ENCODE peak calls at places on chromosomes 7 and 10, in six cellular contexts. X is right cardiac atrium, B is mucosa of descending colon, J is GM23248, Q is OCI-LY7, C is body of pancreas. V is an unnamed sample.

GRCh38 chr7:105680505-105681187 is 99.4 kb upstream of the EFCAB10 start:
- DNase-seq in J (no peak), B (no peak), X (peak; percentile 70), C (no peak), Q (no peak), V (no peak)

GRCh38 chr7:99837649-99838361 is 10.0 kb downstream of the CYP3A43 start:
- DNase-seq in B (no peak), Q (peak; percentile 13), X (no peak), C (no peak), J (peak; percentile 23), V (no peak)

GRCh38 chr10:132107211-132107946 is 41.6 kb downstream of the JAKMIP3 start:
- DNase-seq in J (no peak), C (no peak), B (no peak), X (no peak), Q (no peak), V (peak; percentile 15)

GRCh38 chr10:99983280-99983988 is 26.3 kb downstream of the DNMBP start:
- DNase-seq in Q (peak; percentile 27), J (peak; percentile 89), C (no peak), X (peak; percentile 52), B (peak; percentile 35), V (no peak)

GRCh38 chr10:49072166-49072885 is 43.0 kb downstream of the VSTM4 start:
- DNase-seq in X (no peak), Q (no peak), J (no peak), C (no peak), B (no peak), V (no peak)

GRCh38 chr7:92714767-92715166 is 121.6 kb downstream of the CDK6 start:
- DNase-seq in J (no peak), Q (no peak), X (no peak), C (no peak), B (no peak), V (no peak)

GRCh38 chr10:24884316-24884715 is 68.1 kb downstream of the PRTFDC1 start:
- DNase-seq in C (no peak), Q (no peak), J (peak; percentile 36), B (no peak), X (no peak), V (no peak)

GRCh38 chr7:77982926-77983550 is 184.5 kb downstream of the PHTF2 start:
- DNase-seq in C (no peak), X (no peak), Q (no peak), B (no peak), J (peak; percentile 45), V (no peak)

GRCh38 chr10:93198401-93199175 is 124.9 kb downstream of the CYP26A1 start:
- DNase-seq in Q (no peak), X (no peak), J (peak; percentile 70), B (no peak), C (no peak), V (no peak)

GRCh38 chr7:118753464-118753863 is 529.0 kb downstream of the ANKRD7 start:
- DNase-seq in B (no peak), C (no peak), J (no peak), Q (no peak), X (no peak), V (no peak)

GRCh38 chr10:108690530-108690929 is 1232.8 kb downstream of the XPNPEP1 start:
- DNase-seq in J (no peak), C (no peak), Q (no peak), X (no peak), B (no peak), V (no peak)

GRCh38 chr10:17006631-17007161 is 122.9 kb downstream of the CUBN start:
- DNase-seq in C (no peak), Q (no peak), B (no peak), J (peak; percentile 36), X (peak; percentile 61), V (no peak)

GRCh38 chr10:80204801-80205477 is 398 bp downstream of the ANXA11 start:
- DNase-seq in Q (peak; percentile 53), X (peak; percentile 52), B (no peak), C (peak; percentile 61), J (peak; percentile 66), V (no peak)

GRCh38 chr7:35004531-35005096 is 32.7 kb downstream of the DPY19L1 start:
- DNase-seq in B (no peak), J (peak; percentile 20), Q (no peak), C (no peak), X (no peak), V (no peak)

GRCh38 chr10:49395741-49396665 is at the start of gene DRGX:
- DNase-seq in X (no peak), Q (no peak), B (no peak), C (no peak), J (peak; percentile 19), V (no peak)

GRCh38 chr7:13737563-13737962 is 251.9 kb downstream of the ETV1 start:
- DNase-seq in C (no peak), Q (no peak), X (no peak), J (no peak), B (no peak), V (no peak)

GRCh38 chr7:141864765-141865447 is 23.6 kb upstream of the PRSS37 start:
- DNase-seq in J (peak; percentile 47), C (no peak), Q (no peak), B (no peak), X (no peak), V (no peak)

GRCh38 chr7:43834463-43835251 is 34.7 kb downstream of the MRPS24 start:
- DNase-seq in C (no peak), Q (peak; percentile 53), B (no peak), J (peak; percentile 25), X (no peak), V (peak; percentile 24)

GRCh38 chr10:31321396-31321941 is 2.5 kb downstream of the ZEB1 start:
- DNase-seq in Q (peak; percentile 14), C (no peak), J (peak; percentile 47), B (no peak), X (no peak), V (peak; percentile 17)

GRCh38 chr7:100215895-100216294 is 3.9 kb upstream of the PVRIG start:
- DNase-seq in C (peak; percentile 36), B (no peak), Q (no peak), J (peak; percentile 47), X (no peak), V (no peak)

GRCh38 chr7:143069912-143070500 is 17.9 kb downstream of the OR6V1 start:
- DNase-seq in J (no peak), C (no peak), B (no peak), X (no peak), Q (no peak), V (no peak)

GRCh38 chr7:35258125-35258890 is 4.4 kb upstream of the TBX20 start:
- DNase-seq in J (no peak), B (no peak), Q (no peak), X (peak; percentile 58), C (no peak), V (no peak)

GRCh38 chr7:129843365-129843898 is 109.3 kb downstream of the UBE2H start:
- DNase-seq in J (no peak), X (no peak), C (no peak), Q (no peak), B (no peak), V (no peak)

GRCh38 chr10:60105195-60105812 is 198.9 kb upstream of the CCDC6 start:
- DNase-seq in B (no peak), C (no peak), X (no peak), J (peak; percentile 6), Q (no peak), V (no peak)

GRCh38 chr10:103954543-103954942 is 12.4 kb upstream of the SLK start:
- DNase-seq in Q (no peak), X (no peak), C (no peak), B (no peak), J (no peak), V (no peak)

GRCh38 chr7:116707289-116707688 is 35.3 kb downstream of the MET start:
- DNase-seq in C (no peak), B (no peak), J (no peak), X (no peak), Q (no peak), V (no peak)
- H3K4me1 ChIP-seq in C (peaks cover 40% of the 10 kb centered on the region), B (peaks cover 3% of the 10 kb centered on the region), J (peaks cover 39% of the 10 kb centered on the region), X (peaks cover 1% of the 10 kb centered on the region), Q (no peaks in the 10 kb centered on the region), V (no peaks in the 10 kb centered on the region)

DNA sequence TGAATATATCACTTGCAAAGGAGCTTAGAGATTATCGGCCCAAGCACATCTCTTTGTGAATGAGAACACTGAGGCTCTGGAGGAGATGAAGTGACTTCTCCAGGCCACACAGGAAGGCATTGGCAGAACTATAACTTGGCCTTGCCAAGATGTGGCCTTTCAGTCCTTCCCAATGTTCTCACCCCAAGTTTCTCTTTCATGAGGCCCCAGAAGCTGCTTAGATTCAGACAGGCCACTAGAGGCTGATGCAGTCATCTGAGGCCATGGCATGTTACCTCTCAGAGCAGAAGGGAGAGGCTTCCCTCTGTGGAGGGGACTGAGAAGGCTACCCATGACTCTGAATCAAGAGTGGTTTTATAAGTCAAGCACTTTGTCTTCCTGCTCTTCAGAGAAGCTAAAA is 1003.7 kb downstream of the LRMDA start:
- DNase-seq in C (no peak), X (no peak), B (no peak), J (peak; percentile 19), Q (no peak), V (no peak)
- H3K9me3 ChIP-seq in C (no peaks in the 10 kb centered on the region), X (no peaks in the 10 kb centered on the region), B (no peaks in the 10 kb centered on the region), J (no peaks in the 10 kb centered on the region), Q (no peaks in the 10 kb centered on the region), V (no peaks in the 10 kb centered on the region)

DNA sequence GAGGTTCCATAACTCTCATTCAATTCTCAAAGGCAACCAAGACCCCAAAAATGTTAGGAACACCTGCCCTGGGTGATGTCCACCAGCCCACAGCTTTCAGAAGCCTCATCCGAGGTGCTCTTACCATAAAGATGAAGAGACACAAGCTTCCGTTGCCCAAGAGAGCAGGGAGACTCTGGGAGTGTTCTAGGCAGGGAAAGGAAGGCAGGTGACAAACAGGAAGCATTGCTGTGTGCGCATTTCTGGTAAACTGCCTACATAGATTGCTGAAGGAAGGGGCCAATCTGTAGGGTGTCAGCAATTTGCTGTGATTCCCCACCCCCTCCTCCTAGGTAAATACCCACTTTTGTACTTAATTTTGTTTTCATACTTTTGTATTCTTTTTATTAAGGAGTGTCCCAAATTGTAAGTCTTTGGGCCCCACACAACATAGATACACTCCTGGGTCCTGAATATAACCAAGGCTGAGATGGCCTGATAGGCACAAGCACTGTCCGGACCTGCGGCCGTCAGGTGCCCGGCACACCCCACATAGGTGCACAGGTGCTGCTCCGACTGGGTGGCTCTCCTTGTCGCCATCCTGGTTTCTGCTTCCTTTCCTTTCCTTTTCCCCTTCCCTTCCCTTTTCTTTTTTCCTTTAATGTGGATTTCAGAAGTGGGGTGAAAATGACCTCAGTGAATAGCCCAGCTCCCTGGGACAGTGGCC is 51.4 kb upstream of the SMNDC1 start:
- DNase-seq in Q (peak; percentile 71), J (no peak), B (no peak), C (no peak), X (no peak), V (peak; percentile 78)
- H3K4me1 ChIP-seq in Q (peaks cover 64% of the 10 kb centered on the region), J (peaks cover 46% of the 10 kb centered on the region), B (no peaks in the 10 kb centered on the region), C (peaks cover 13% of the 10 kb centered on the region), X (peaks cover 4% of the 10 kb centered on the region), V (peaks cover 23% of the 10 kb centered on the region)

GRCh38 chr7:57399972-57400371 is 50.0 kb upstream of the ZNF716 start:
- DNase-seq in C (no peak), B (no peak), J (no peak), Q (no peak), X (no peak), V (no peak)

GRCh38 chr7:57400531-57401155 is 49.3 kb upstream of the ZNF716 start:
- DNase-seq in B (no peak), J (no peak), X (no peak), Q (no peak), C (no peak), V (no peak)

GRCh38 chr7:57403601-57404342 is 46.2 kb upstream of the ZNF716 start:
- DNase-seq in C (peak; percentile 69), B (no peak), J (no peak), Q (no peak), X (peak; percentile 85), V (no peak)

GRCh38 chr7:57399251-57399940 is 50.6 kb upstream of the ZNF716 start:
- DNase-seq in Q (no peak), X (no peak), C (no peak), B (no peak), J (no peak), V (no peak)

GRCh38 chr7:57398548-57398947 is 51.4 kb upstream of the ZNF716 start:
- DNase-seq in B (no peak), J (no peak), X (no peak), C (no peak), Q (no peak), V (no peak)
- H3K9me3 ChIP-seq in B (peaks cover 69% of the 10 kb centered on the region), J (no peaks in the 10 kb centered on the region), X (no peaks in the 10 kb centered on the region), C (no peaks in the 10 kb centered on the region), Q (no peaks in the 10 kb centered on the region), V (peaks cover 17% of the 10 kb centered on the region)

V was measured in Peyer's patch.